ENCODE peak calls at places on chromosome 20, in nine cellular contexts. One of them, this sample, is unnamed.

GRCh38 chr20:47332381-47333206 is 23.9 kb downstream of the ZMYND8 start:
- DNase-seq in hypothalamus: no peak
- DNase-seq in aorta: no peak
- DNase-seq in GM13977: no peak
- DNase-seq in activated CD4-positive, CD25-positive, alpha-beta regulatory T cell: no peak
- DNase-seq in AG04450: no peak
- DNase-seq in T-helper 1 cell: no peak
- DNase-seq in HTR-8/SVneo: no peak
- DNase-seq in right lobe of liver: no peak
- DNase-seq in this sample: no peak

GRCh38 chr20:50285376-50286173 is 94.9 kb downstream of the CEBPB start:
- DNase-seq in AG04450: no peak
- DNase-seq in HTR-8/SVneo: no peak
- DNase-seq in right lobe of liver: no peak
- DNase-seq in hypothalamus: no peak
- DNase-seq in activated CD4-positive, CD25-positive, alpha-beta regulatory T cell: no peak
- DNase-seq in aorta: peak
- DNase-seq in GM13977: peak
- DNase-seq in T-helper 1 cell: no peak
- DNase-seq in this sample: no peak

GRCh38 chr20:4728121-4728520 is 6.4 kb downstream of the PRND start:
- DNase-seq in HTR-8/SVneo: no peak
- DNase-seq in T-helper 1 cell: no peak
- DNase-seq in activated CD4-positive, CD25-positive, alpha-beta regulatory T cell: no peak
- DNase-seq in hypothalamus: no peak
- DNase-seq in GM13977: no peak
- DNase-seq in right lobe of liver: no peak
- DNase-seq in AG04450: no peak
- DNase-seq in aorta: no peak
- DNase-seq in this sample: no peak

GRCh38 chr20:39210331-39211074 is 248.4 kb downstream of the DHX35 start:
- DNase-seq in right lobe of liver: peak
- DNase-seq in hypothalamus: no peak
- DNase-seq in T-helper 1 cell: no peak
- DNase-seq in GM13977: no peak
- DNase-seq in activated CD4-positive, CD25-positive, alpha-beta regulatory T cell: no peak
- DNase-seq in AG04450: no peak
- DNase-seq in HTR-8/SVneo: no peak
- DNase-seq in aorta: no peak
- DNase-seq in this sample: no peak

GRCh38 chr20:58690851-58691250 is 1.7 kb upstream of the NPEPL1 start:
- DNase-seq in right lobe of liver: no peak
- DNase-seq in aorta: no peak
- DNase-seq in hypothalamus: no peak
- DNase-seq in GM13977: no peak
- DNase-seq in HTR-8/SVneo: no peak
- DNase-seq in T-helper 1 cell: no peak
- DNase-seq in activated CD4-positive, CD25-positive, alpha-beta regulatory T cell: no peak
- DNase-seq in AG04450: no peak
- DNase-seq in this sample: no peak

GRCh38 chr20:57053798-57054552 is 212.5 kb downstream of the BMP7 start:
- DNase-seq in T-helper 1 cell: no peak
- DNase-seq in HTR-8/SVneo: no peak
- DNase-seq in activated CD4-positive, CD25-positive, alpha-beta regulatory T cell: no peak
- DNase-seq in AG04450: no peak
- DNase-seq in hypothalamus: no peak
- DNase-seq in aorta: no peak
- DNase-seq in right lobe of liver: no peak
- DNase-seq in GM13977: no peak
- DNase-seq in this sample: no peak

GRCh38 chr20:20782747-20783146 is 70.3 kb upstream of the RALGAPA2 start:
- DNase-seq in activated CD4-positive, CD25-positive, alpha-beta regulatory T cell: no peak
- DNase-seq in GM13977: no peak
- DNase-seq in right lobe of liver: no peak
- DNase-seq in HTR-8/SVneo: no peak
- DNase-seq in aorta: no peak
- DNase-seq in AG04450: no peak
- DNase-seq in hypothalamus: no peak
- DNase-seq in T-helper 1 cell: no peak
- DNase-seq in this sample: no peak

GRCh38 chr20:33423141-33423834 is 20.3 kb downstream of the SNTA1 start:
- DNase-seq in activated CD4-positive, CD25-positive, alpha-beta regulatory T cell: no peak
- DNase-seq in right lobe of liver: no peak
- DNase-seq in T-helper 1 cell: no peak
- DNase-seq in aorta: peak
- DNase-seq in GM13977: no peak
- DNase-seq in AG04450: no peak
- DNase-seq in hypothalamus: no peak
- DNase-seq in HTR-8/SVneo: no peak
- DNase-seq in this sample: no peak

GRCh38 chr20:59783020-59784010 is 150.1 kb downstream of the SYCP2 start:
- DNase-seq in HTR-8/SVneo: peak
- DNase-seq in activated CD4-positive, CD25-positive, alpha-beta regulatory T cell: no peak
- DNase-seq in T-helper 1 cell: no peak
- DNase-seq in right lobe of liver: no peak
- DNase-seq in AG04450: no peak
- DNase-seq in aorta: no peak
- DNase-seq in hypothalamus: no peak
- DNase-seq in GM13977: peak
- DNase-seq in this sample: no peak

GRCh38 chr20:63734946-63735858 is 1.3 kb upstream of the LIME1 start:
- DNase-seq in T-helper 1 cell: no peak
- DNase-seq in activated CD4-positive, CD25-positive, alpha-beta regulatory T cell: no peak
- DNase-seq in hypothalamus: no peak
- DNase-seq in GM13977: no peak
- DNase-seq in HTR-8/SVneo: no peak
- DNase-seq in aorta: peak
- DNase-seq in AG04450: no peak
- DNase-seq in right lobe of liver: peak
- DNase-seq in this sample: no peak

GRCh38 chr20:10863337-10864060 is 189.7 kb upstream of the JAG1 start:
- DNase-seq in activated CD4-positive, CD25-positive, alpha-beta regulatory T cell: no peak
- DNase-seq in aorta: peak
- DNase-seq in GM13977: no peak
- DNase-seq in T-helper 1 cell: no peak
- DNase-seq in right lobe of liver: no peak
- DNase-seq in hypothalamus: no peak
- DNase-seq in HTR-8/SVneo: no peak
- DNase-seq in AG04450: peak
- DNase-seq in this sample: no peak